ENCODE peak calls at places on chromosomes 11 and 22, in ten cellular contexts. I is SJCRH30, X is hepatocyte, U is bronchial epithelial cell, Y is fibroblast of pulmonary artery, L is HFF-Myc, G is fibroblast of mammary gland, P is prostate gland, N is pancreas, S is MG63. T is an unnamed sample.

GRCh38 chr11:117842131-117842941 is 17.8 kb upstream of the FXYD2 start:
- DNase-seq in I (no peak), X (no peak), U (no peak), Y (no peak), L (no peak), G (no peak), P (no peak), N (peak), S (no peak), T (no peak)

GRCh38 chr11:113675003-113675471 is 31.1 kb downstream of the TMPRSS5 start:
- DNase-seq in I (peak), X (no peak), U (peak), Y (peak), L (peak), G (peak), P (no peak), N (no peak), S (peak), T (peak)

GRCh38 chr11:76763573-76764348 is 19.4 kb upstream of the TSKU start:
- DNase-seq in I (no peak), X (no peak), U (peak), Y (peak), L (peak), G (peak), P (no peak), N (peak), S (peak), T (peak)

GRCh38 chr11:12618743-12619540 is 55.3 kb upstream of the TEAD1 start:
- DNase-seq in I (no peak), X (no peak), U (no peak), Y (peak), L (no peak), G (no peak), P (no peak), N (no peak), S (no peak), T (peak)

GRCh38 chr11:44848963-44849350 is 101.7 kb downstream of the TP53I11 start:
- DNase-seq in I (no peak), X (no peak), U (no peak), Y (no peak), L (no peak), G (no peak), P (no peak), N (no peak), S (no peak), T (no peak)

GRCh38 chr11:94417386-94417987 is 16.3 kb upstream of the GPR83 start:
- DNase-seq in I (no peak), X (peak), U (peak), Y (peak), L (peak), G (peak), P (no peak), N (no peak), S (no peak), T (peak)

GRCh38 chr22:29842172-29842571 is 4.1 kb upstream of the ASCC2 start:
- DNase-seq in I (no peak), X (no peak), U (no peak), Y (no peak), L (no peak), G (no peak), P (no peak), N (no peak), S (no peak), T (no peak)

GRCh38 chr11:103484545-103484944 is 375.3 kb downstream of the DYNC2H1 start:
- DNase-seq in I (no peak), X (no peak), U (no peak), Y (no peak), L (no peak), G (no peak), P (no peak), N (no peak), S (no peak), T (no peak)

GRCh38 chr22:43013355-43014061 is 1.4 kb downstream of the PACSIN2 start:
- DNase-seq in I (no peak), X (peak), U (no peak), Y (no peak), L (no peak), G (peak), P (no peak), N (no peak), S (no peak), T (no peak)

GRCh38 chr11:95507794-95508193 is 276.8 kb upstream of the SESN3 start:
- DNase-seq in I (no peak), X (no peak), U (no peak), Y (no peak), L (no peak), G (no peak), P (no peak), N (no peak), S (no peak), T (no peak)

GRCh38 chr22:43479311-43479710 is 67.5 kb downstream of the MPPED1 start:
- DNase-seq in I (no peak), X (no peak), U (no peak), Y (no peak), L (no peak), G (no peak), P (no peak), N (no peak), S (no peak), T (no peak)

GRCh38 chr22:25970996-25971811 is 198.1 kb upstream of the SEZ6L start:
- DNase-seq in I (no peak), X (no peak), U (no peak), Y (no peak), L (no peak), G (no peak), P (no peak), N (no peak), S (no peak), T (no peak)
- H3K4me3 ChIP-seq in I (no peak), X (no peak), U (no peak), Y (no peak), L (no peak), G (no peak), P (no peak), N (no peak), S (no peak), T (no peak)

GRCh38 chr22:50085211-50085999 is at the start of gene MLC1:
- DNase-seq in I (no peak), X (no peak), U (no peak), Y (peak), L (no peak), G (no peak), P (no peak), N (no peak), S (no peak), T (no peak)
- H3K4me3 ChIP-seq in I (no peak), X (no peak), U (no peak), Y (no peak), L (no peak), G (no peak), P (no peak), N (no peak), S (no peak), T (no peak)

GRCh38 chr11:128685383-128686044 is 8.4 kb upstream of the FLI1 start:
- DNase-seq in I (no peak), X (no peak), U (no peak), Y (no peak), L (no peak), G (no peak), P (no peak), N (no peak), S (no peak), T (no peak)
- H3K4me3 ChIP-seq in I (no peak), X (no peak), U (no peak), Y (peak), L (no peak), G (no peak), P (no peak), N (no peak), S (no peak), T (no peak)

DNA sequence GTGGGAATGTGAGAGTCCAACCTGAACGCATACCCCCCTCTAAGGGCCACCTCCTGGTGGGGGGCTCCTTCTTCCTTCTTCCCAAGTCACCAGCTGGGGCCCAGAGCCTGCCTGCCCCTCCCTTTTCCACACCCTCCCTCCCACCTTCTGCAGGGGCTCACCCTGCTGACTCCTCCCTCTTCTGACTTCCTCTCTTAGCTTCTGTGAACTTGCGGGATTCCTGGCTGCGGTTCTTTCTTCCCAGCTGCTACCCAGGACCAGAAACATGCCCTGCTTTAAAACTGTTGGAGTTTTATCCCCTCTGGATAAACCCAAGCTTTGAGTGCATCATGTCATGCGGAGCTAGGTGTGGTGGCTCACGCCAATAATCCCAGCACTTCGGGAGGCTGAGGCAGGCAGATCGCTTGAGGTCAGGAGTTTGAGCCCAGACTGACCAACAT is 10.2 kb downstream of the LRRC74B start:
- DNase-seq in I (no peak), X (no peak), U (no peak), Y (no peak), L (no peak), G (no peak), P (no peak), N (no peak), S (no peak), T (no peak)
- H3K4me3 ChIP-seq in I (no peak), X (no peak), U (no peak), Y (no peak), L (no peak), G (no peak), P (no peak), N (no peak), S (no peak), T (no peak)

GRCh38 chr22:39493759-39494158 is 8.3 kb upstream of the MIEF1 start:
- DNase-seq in I (no peak), X (no peak), U (peak), Y (peak), L (no peak), G (peak), P (no peak), N (no peak), S (peak), T (peak)

GRCh38 chr22:39498368-39498767 is 3.7 kb upstream of the MIEF1 start:
- DNase-seq in I (no peak), X (no peak), U (no peak), Y (no peak), L (no peak), G (no peak), P (peak), N (no peak), S (no peak), T (no peak)

GRCh38 chr22:39498802-39499201 is 3.3 kb upstream of the MIEF1 start:
- DNase-seq in I (no peak), X (no peak), U (no peak), Y (no peak), L (no peak), G (no peak), P (no peak), N (no peak), S (no peak), T (no peak)

GRCh38 chr22:39494471-39495120 is 7.5 kb upstream of the MIEF1 start:
- DNase-seq in I (no peak), X (no peak), U (no peak), Y (no peak), L (no peak), G (peak), P (no peak), N (no peak), S (no peak), T (no peak)

DNA sequence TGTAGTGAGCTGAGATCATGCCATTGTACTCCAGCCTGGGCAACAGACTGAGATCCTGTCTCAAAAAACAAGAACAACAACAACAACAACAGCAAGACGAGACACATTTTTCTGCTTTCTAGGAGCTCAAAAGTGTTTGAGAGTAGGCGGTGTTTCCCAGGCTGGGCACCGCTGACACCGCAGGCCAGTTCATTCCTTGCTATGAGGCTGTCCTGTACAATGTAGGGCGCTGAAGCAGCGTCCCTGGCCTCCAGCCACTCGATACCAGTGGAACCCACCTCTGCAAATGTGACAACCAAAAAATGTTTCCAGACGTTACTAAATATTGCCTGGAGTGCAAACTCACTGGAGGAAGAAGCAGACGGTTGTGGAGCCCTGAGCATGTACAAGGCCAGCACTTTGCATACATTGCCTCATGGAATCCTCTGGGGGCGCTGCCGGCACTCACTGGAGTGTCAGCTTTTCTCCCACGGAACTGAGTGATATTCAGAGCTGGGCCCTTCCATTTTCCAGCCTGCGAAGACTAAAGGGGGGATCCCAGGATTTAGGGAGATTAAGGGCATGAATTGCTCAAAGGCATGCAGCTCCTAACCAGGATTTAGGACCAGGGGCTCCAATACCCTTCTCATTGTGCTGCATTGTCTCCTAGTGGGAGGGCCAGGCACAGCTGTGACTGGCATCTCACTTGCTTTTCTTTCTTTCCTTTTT is 5.8 kb upstream of the MIEF1 start:
- DNase-seq in I (peak), X (peak), U (peak), Y (peak), L (no peak), G (peak), P (peak), N (peak), S (peak), T (no peak)
- H3K4me3 ChIP-seq in I (no peak), X (no peak), U (no peak), Y (no peak), L (no peak), G (no peak), P (no peak), N (no peak), S (no peak), T (no peak)

GRCh38 chr11:125285844-125286243 is 121.3 kb downstream of the PKNOX2 start:
- DNase-seq in I (no peak), X (no peak), U (no peak), Y (no peak), L (no peak), G (no peak), P (no peak), N (no peak), S (no peak), T (no peak)

GRCh38 chr11:125290263-125290662 is 125.7 kb downstream of the PKNOX2 start:
- DNase-seq in I (no peak), X (no peak), U (no peak), Y (no peak), L (no peak), G (no peak), P (no peak), N (no peak), S (no peak), T (no peak)

GRCh38 chr11:125286486-125286885 is 121.9 kb downstream of the PKNOX2 start:
- DNase-seq in I (no peak), X (no peak), U (no peak), Y (no peak), L (no peak), G (no peak), P (no peak), N (no peak), S (no peak), T (no peak)

GRCh38 chr11:125287467-125288232 is 123.1 kb downstream of the PKNOX2 start:
- DNase-seq in I (peak), X (peak), U (no peak), Y (peak), L (no peak), G (peak), P (no peak), N (no peak), S (no peak), T (no peak)

DNA sequence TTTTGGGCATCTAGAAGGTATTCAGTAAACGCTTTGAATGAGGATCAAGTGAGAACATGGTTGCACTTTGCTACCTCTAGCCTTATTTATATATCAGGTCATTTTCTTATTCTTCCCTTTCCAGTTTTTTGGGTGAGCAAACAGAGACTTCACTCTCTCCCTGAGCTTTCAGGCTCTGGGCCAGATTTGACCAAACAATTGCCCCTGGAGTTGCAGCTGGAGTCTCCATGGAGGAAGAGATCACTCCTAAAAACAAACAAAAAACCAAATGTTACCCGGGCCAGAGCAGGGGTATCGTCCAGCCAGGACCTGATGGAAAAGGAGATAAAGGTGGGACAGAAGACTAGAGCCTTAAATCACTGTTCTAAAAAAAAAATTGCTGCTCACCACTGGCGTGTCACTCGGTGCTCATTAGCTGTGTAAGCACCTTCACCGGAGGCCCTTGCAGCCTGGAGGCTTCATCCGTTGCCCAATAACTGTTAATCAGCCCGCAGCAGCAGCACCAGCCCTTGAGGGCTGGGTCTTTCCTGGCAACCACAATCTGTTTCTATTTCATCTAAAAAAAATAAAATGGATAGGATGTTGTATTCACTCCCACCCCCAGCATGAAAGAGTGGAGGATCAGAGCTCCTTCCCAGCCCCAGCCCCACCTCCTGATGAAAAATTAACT is 125.0 kb downstream of the PKNOX2 start:
- DNase-seq in I (no peak), X (no peak), U (no peak), Y (no peak), L (no peak), G (no peak), P (no peak), N (no peak), S (no peak), T (no peak)
- H3K4me3 ChIP-seq in I (no peak), X (no peak), U (no peak), Y (no peak), L (no peak), G (no peak), P (no peak), N (no peak), S (no peak), T (no peak)

GRCh38 chr22:46251266-46251665 is 1.2 kb upstream of the CDPF1 start:
- DNase-seq in I (no peak), X (no peak), U (no peak), Y (no peak), L (no peak), G (peak), P (no peak), N (no peak), S (no peak), T (no peak)
- H3K4me3 ChIP-seq in I (peak), X (no peak), U (peak), Y (peak), L (peak), G (peak), P (no peak), N (peak), S (peak), T (peak)

GRCh38 chr11:123365955-123366354 is 64.1 kb upstream of the GRAMD1B start:
- DNase-seq in I (no peak), X (no peak), U (no peak), Y (no peak), L (no peak), G (no peak), P (no peak), N (no peak), S (no peak), T (no peak)

GRCh38 chr11:123364145-123364544 is 65.9 kb upstream of the GRAMD1B start:
- DNase-seq in I (no peak), X (no peak), U (no peak), Y (no peak), L (no peak), G (no peak), P (no peak), N (no peak), S (no peak), T (no peak)

GRCh38 chr11:123362941-123363340 is 67.1 kb upstream of the GRAMD1B start:
- DNase-seq in I (no peak), X (no peak), U (no peak), Y (no peak), L (no peak), G (no peak), P (no peak), N (no peak), S (no peak), T (no peak)

GRCh38 chr11:123360267-123360936 is 69.7 kb upstream of the GRAMD1B start:
- DNase-seq in I (no peak), X (no peak), U (no peak), Y (no peak), L (no peak), G (no peak), P (no peak), N (no peak), S (no peak), T (no peak)

DNA sequence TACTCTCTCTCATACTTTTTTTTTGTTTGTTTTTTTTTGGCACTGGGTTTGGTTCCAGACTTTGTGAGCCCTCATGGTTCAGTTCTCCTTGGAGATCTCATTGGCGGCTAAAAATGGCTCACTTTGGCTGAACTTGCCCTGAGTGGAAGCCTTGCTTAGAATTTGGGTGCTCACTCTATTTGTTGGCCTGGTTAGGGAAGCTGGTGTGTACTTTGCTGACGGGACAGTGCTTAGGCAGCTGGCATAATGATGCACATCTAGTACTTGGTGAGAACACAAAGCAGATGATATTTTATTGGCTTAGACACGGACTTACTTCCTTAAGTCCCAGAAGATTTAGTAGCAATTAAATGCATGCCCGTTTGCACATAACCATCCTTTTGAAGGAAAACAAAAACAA is 66.5 kb upstream of the GRAMD1B start:
- DNase-seq in I (no peak), X (no peak), U (no peak), Y (no peak), L (no peak), G (no peak), P (peak), N (no peak), S (no peak), T (no peak)
- H3K4me3 ChIP-seq in I (no peak), X (no peak), U (no peak), Y (no peak), L (no peak), G (no peak), P (no peak), N (no peak), S (no peak), T (no peak)

DNA sequence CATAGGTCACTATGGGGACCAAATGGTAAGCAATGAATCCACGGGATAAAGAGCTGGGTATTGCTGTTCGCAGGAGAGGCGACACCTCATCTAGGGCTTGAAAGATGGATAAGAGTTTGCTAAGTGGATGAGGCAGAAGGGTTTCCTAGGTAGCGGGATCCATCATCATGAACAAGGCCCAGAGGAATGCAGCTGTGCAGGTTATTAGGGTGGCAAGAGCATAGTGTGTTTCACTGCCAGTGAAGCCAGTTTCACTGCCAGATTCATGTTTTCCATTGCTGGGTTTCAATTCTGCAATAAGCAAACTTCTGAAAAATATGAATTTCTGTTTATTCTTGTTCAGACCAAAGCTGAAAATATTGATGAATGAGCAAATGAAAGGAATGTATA is 27.2 kb downstream of the WEE1 start:
- DNase-seq in I (no peak), X (peak), U (peak), Y (no peak), L (no peak), G (no peak), P (no peak), N (no peak), S (no peak), T (no peak)
- H3K4me3 ChIP-seq in I (peak), X (no peak), U (no peak), Y (no peak), L (no peak), G (no peak), P (no peak), N (no peak), S (no peak), T (no peak)

DNA sequence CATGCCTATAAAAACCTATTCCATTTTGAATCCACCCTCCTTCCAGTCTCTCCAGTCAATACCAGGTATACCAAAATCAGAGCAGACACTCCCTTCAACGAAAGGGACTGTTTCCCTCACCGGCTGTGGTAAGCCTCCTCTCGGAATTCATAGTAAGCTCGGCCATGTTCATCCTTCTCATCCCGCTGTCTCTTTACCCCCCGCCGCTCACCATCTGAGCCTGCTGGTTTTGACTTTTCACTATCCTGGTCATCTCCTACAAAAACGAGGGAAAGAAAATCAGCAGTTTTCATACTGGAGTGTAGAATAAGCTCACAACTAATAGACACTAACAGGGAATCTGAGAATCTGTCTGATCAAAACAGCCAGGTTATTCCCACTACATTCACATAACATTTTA is 3.1 kb downstream of the HNRNPUL2 start:
- DNase-seq in I (no peak), X (no peak), U (no peak), Y (no peak), L (no peak), G (no peak), P (no peak), N (no peak), S (no peak), T (no peak)
- H3K4me3 ChIP-seq in I (peak), X (peak), U (no peak), Y (peak), L (peak), G (peak), P (peak), N (peak), S (peak), T (peak)

T was measured in AG09309.